ENCODE peak calls at places on chromosomes 13 and 19, in eight cellular contexts. R is HFF-Myc; S is GM04503; X is Caki2; I is stimulated activated CD4-positive, alpha-beta T cell treated with anti-CD3 and anti-CD28 coated beads, Interleukin-1b, Interleukin-23, amount 100 ng/mL, for 1 hour; T is astrocyte of the hippocampus; D is activated naive CD4-positive, alpha-beta T cell treated with anti-CD3 and anti-CD28 coated beads, Interleukin-2, amount 50 U/mL, for 72 hours; K is T-helper 2 cell treated with Interferon-gamma antibody and Interleukin-4, amounts not matched to agents 5 μg/mL and 100 μg/mL, for 36 hours. O is an unnamed sample.

GRCh38 chr19:18304496-18305312 is 18.2 kb downstream of the LSM4 start:
- DNase-seq in X (peak; percentile 88), R (peak; percentile 24), I (peak; percentile 64), K (peak; percentile 89), D (peak; percentile 80), T (peak; percentile 93), S (no peak), O (no peak)

GRCh38 chr13:74206061-74206561 is 71.9 kb upstream of the KLF12 start:
- DNase-seq in D (no peak), K (no peak), I (no peak), X (peak; percentile 61), T (peak; percentile 94), S (peak; percentile 77), R (no peak), O (no peak)

GRCh38 chr13:110353339-110353977 is 46.4 kb downstream of the COL4A2 start:
- DNase-seq in I (no peak), K (no peak), X (no peak), D (no peak), S (no peak), T (no peak), R (no peak), O (no peak)

GRCh38 chr13:30340367-30341184 is 33.2 kb upstream of the KATNAL1 start:
- DNase-seq in I (no peak), X (no peak), S (peak; percentile 97), R (peak; percentile 26), D (no peak), K (no peak), T (peak; percentile 66), O (no peak)

GRCh38 chr13:20156711-20157110 is 4.1 kb downstream of the GJA3 start:
- DNase-seq in D (no peak), T (no peak), X (no peak), I (no peak), K (no peak), R (no peak), S (no peak), O (no peak)

GRCh38 chr19:45021971-45022370 is 16.9 kb upstream of the CLASRP start:
- DNase-seq in I (no peak), R (no peak), S (no peak), X (no peak), T (no peak), K (no peak), D (no peak), O (no peak)

GRCh38 chr13:75264611-75265010 is 217.4 kb downstream of the TBC1D4 start:
- DNase-seq in S (no peak), T (no peak), K (no peak), I (no peak), X (no peak), D (no peak), R (no peak), O (no peak)

GRCh38 chr13:106986687-106987434 is 418.9 kb upstream of the ARGLU1 start:
- DNase-seq in R (no peak), S (no peak), T (no peak), K (no peak), D (no peak), I (no peak), X (no peak), O (no peak)

GRCh38 chr13:49569993-49570689 is 15.2 kb downstream of the RCBTB1 start:
- DNase-seq in I (no peak), X (no peak), K (no peak), D (peak; percentile 12), R (no peak), T (no peak), S (no peak), O (no peak)

GRCh38 chr19:13153627-13154240 is 3.5 kb downstream of the IER2 start:
- DNase-seq in T (peak; percentile 70), K (no peak), R (no peak), D (peak; percentile 36), I (no peak), X (no peak), S (no peak), O (no peak)

GRCh38 chr19:10780368-10780767 is 55.6 kb downstream of the TMED1 start:
- DNase-seq in D (no peak), T (no peak), X (no peak), K (no peak), R (no peak), S (no peak), I (no peak), O (no peak)

GRCh38 chr13:26019241-26019640 is 32.6 kb downstream of the SHISA2 start:
- DNase-seq in R (no peak), S (no peak), D (no peak), I (no peak), X (no peak), K (no peak), T (no peak), O (no peak)

GRCh38 chr13:83048419-83048818 is 833.9 kb downstream of the SLITRK1 start:
- DNase-seq in S (no peak), I (no peak), T (peak; percentile 0), X (peak; percentile 2), D (no peak), R (no peak), K (no peak), O (no peak)

GRCh38 chr13:54433511-54434206 is 1405.0 kb downstream of the OLFM4 start:
- DNase-seq in S (no peak), R (no peak), X (no peak), D (no peak), K (no peak), T (no peak), I (no peak), O (no peak)

GRCh38 chr19:19475845-19476828 is 39.2 kb downstream of the TSSK6 start:
- DNase-seq in T (peak; percentile 65), R (no peak), D (no peak), I (no peak), X (no peak), K (no peak), S (no peak), O (peak; percentile 19)

GRCh38 chr13:40776681-40777165 is 5.7 kb upstream of the MRPS31 start:
- DNase-seq in K (peak; percentile 81), R (no peak), S (no peak), I (no peak), T (peak; percentile 14), D (peak; percentile 60), X (no peak), O (no peak)

GRCh38 chr19:13005253-13005652 is 10.0 kb downstream of the NFIX start:
- DNase-seq in K (no peak), I (no peak), D (no peak), X (no peak), R (no peak), T (no peak), S (no peak), O (no peak)

GRCh38 chr19:4229179-4229931 is at the start of gene EBI3:
- DNase-seq in X (peak; percentile 72), R (no peak), S (no peak), T (peak; percentile 76), K (peak; percentile 83), D (peak; percentile 67), I (peak; percentile 43), O (no peak)

GRCh38 chr13:77811981-77812380 is 106.7 kb downstream of the EDNRB start:
- DNase-seq in I (no peak), D (no peak), S (no peak), T (no peak), X (no peak), R (no peak), K (no peak), O (no peak)

GRCh38 chr19:33075519-33075918 is 5.5 kb upstream of the GPATCH1 start:
- DNase-seq in R (no peak), D (no peak), T (no peak), I (no peak), X (no peak), K (no peak), S (no peak), O (no peak)

GRCh38 chr13:36818483-36819063 is 449 bp upstream of the RFXAP start:
- DNase-seq in R (no peak), X (no peak), D (no peak), S (no peak), T (no peak), I (no peak), K (no peak), O (no peak)

GRCh38 chr19:10548746-10549276 is 5.1 kb downstream of the ATG4D start:
- DNase-seq in D (no peak), S (no peak), T (no peak), I (no peak), K (no peak), X (no peak), R (no peak), O (no peak)

GRCh38 chr13:22198656-22199217 is 527.9 kb downstream of the FGF9 start:
- DNase-seq in D (no peak), T (peak; percentile 3), X (no peak), R (no peak), K (no peak), I (no peak), S (no peak), O (no peak)

GRCh38 chr19:21947775-21948174 is 63.0 kb downstream of the ZNF208 start:
- DNase-seq in D (no peak), S (no peak), R (no peak), I (no peak), X (no peak), K (no peak), T (peak; percentile 12), O (no peak)

GRCh38 chr19:33394723-33395560 is 21.4 kb downstream of the CEBPG start:
- DNase-seq in S (no peak), K (no peak), I (no peak), D (no peak), X (no peak), R (no peak), T (no peak), O (no peak)

GRCh38 chr13:36999054-36999927 is at the start of gene ALG5:
- DNase-seq in T (peak; percentile 97), I (peak; percentile 82), K (peak; percentile 94), D (peak; percentile 97), S (no peak), X (peak; percentile 83), R (peak; percentile 39), O (peak; percentile 6)

GRCh38 chr19:40528078-40528477 is 48.6 kb upstream of the SHKBP1 start:
- DNase-seq in K (no peak), T (no peak), I (no peak), X (no peak), D (no peak), S (no peak), R (no peak), O (no peak)

GRCh38 chr13:40780822-40781401 is 8.5 kb upstream of the SLC25A15 start:
- DNase-seq in R (no peak), X (no peak), S (no peak), D (no peak), I (no peak), T (peak; percentile 38), K (no peak), O (no peak)